ENCODE peak calls at places on chromosomes 12 and 14, in six cellular contexts. One of them, this sample, is unnamed.

GRCh38 chr12:54164402-54165145 is 24.2 kb downstream of the SMUG1 start:
- DNase-seq in T-helper 9 cell: no peak
- DNase-seq in stomach: no peak
- DNase-seq in NCI-H226: no peak
- DNase-seq in KBM-7: no peak
- DNase-seq in activated T-helper 1 cell treated with Interleukin-2 at 50 U/mL for 16 hours: no peak
- DNase-seq in this sample: no peak

GRCh38 chr12:50242751-50243191 is 40.5 kb downstream of the LIMA1 start:
- DNase-seq in KBM-7: no peak
- DNase-seq in stomach: no peak
- DNase-seq in T-helper 9 cell: no peak
- DNase-seq in activated T-helper 1 cell treated with Interleukin-2 at 50 U/mL for 16 hours: no peak
- DNase-seq in NCI-H226: peak
- DNase-seq in this sample: no peak

GRCh38 chr12:95731519-95731958 is 59.0 kb downstream of the NTN4 start:
- DNase-seq in T-helper 9 cell: no peak
- DNase-seq in activated T-helper 1 cell treated with Interleukin-2 at 50 U/mL for 16 hours: no peak
- DNase-seq in KBM-7: no peak
- DNase-seq in NCI-H226: no peak
- DNase-seq in stomach: no peak
- DNase-seq in this sample: no peak

GRCh38 chr12:102564026-102564425 is 83.7 kb upstream of the IGF1 start:
- DNase-seq in stomach: no peak
- DNase-seq in activated T-helper 1 cell treated with Interleukin-2 at 50 U/mL for 16 hours: no peak
- DNase-seq in T-helper 9 cell: no peak
- DNase-seq in NCI-H226: no peak
- DNase-seq in KBM-7: no peak
- DNase-seq in this sample: no peak

GRCh38 chr12:1318327-1319031 is 275.9 kb downstream of the FBXL14 start:
- DNase-seq in stomach: peak
- DNase-seq in T-helper 9 cell: no peak
- DNase-seq in NCI-H226: peak
- DNase-seq in KBM-7: no peak
- DNase-seq in activated T-helper 1 cell treated with Interleukin-2 at 50 U/mL for 16 hours: no peak
- DNase-seq in this sample: no peak

GRCh38 chr12:10016881-10017280 is 6.5 kb downstream of the CLEC12B start:
- DNase-seq in KBM-7: peak
- DNase-seq in activated T-helper 1 cell treated with Interleukin-2 at 50 U/mL for 16 hours: no peak
- DNase-seq in T-helper 9 cell: no peak
- DNase-seq in NCI-H226: peak
- DNase-seq in stomach: no peak
- DNase-seq in this sample: no peak

GRCh38 chr14:57478050-57478449 is 15.6 kb downstream of the CCDC198 start:
- DNase-seq in NCI-H226: no peak
- DNase-seq in T-helper 9 cell: no peak
- DNase-seq in activated T-helper 1 cell treated with Interleukin-2 at 50 U/mL for 16 hours: no peak
- DNase-seq in KBM-7: no peak
- DNase-seq in stomach: no peak
- DNase-seq in this sample: no peak

GRCh38 chr12:110354172-110354780 is 49.2 kb downstream of the ANAPC7 start:
- DNase-seq in T-helper 9 cell: no peak
- DNase-seq in activated T-helper 1 cell treated with Interleukin-2 at 50 U/mL for 16 hours: no peak
- DNase-seq in NCI-H226: peak
- DNase-seq in stomach: no peak
- DNase-seq in KBM-7: peak
- DNase-seq in this sample: peak

GRCh38 chr12:91926810-91927209 is 218.8 kb downstream of the BTG1 start:
- DNase-seq in stomach: no peak
- DNase-seq in T-helper 9 cell: no peak
- DNase-seq in KBM-7: no peak
- DNase-seq in NCI-H226: peak
- DNase-seq in activated T-helper 1 cell treated with Interleukin-2 at 50 U/mL for 16 hours: no peak
- DNase-seq in this sample: no peak

GRCh38 chr14:28758253-28758915 is 8.2 kb upstream of the FOXG1 start:
- DNase-seq in T-helper 9 cell: no peak
- DNase-seq in stomach: no peak
- DNase-seq in activated T-helper 1 cell treated with Interleukin-2 at 50 U/mL for 16 hours: no peak
- DNase-seq in NCI-H226: no peak
- DNase-seq in KBM-7: no peak
- DNase-seq in this sample: no peak

GRCh38 chr14:31124197-31124596 is 83.4 kb downstream of the HECTD1 start:
- DNase-seq in KBM-7: no peak
- DNase-seq in activated T-helper 1 cell treated with Interleukin-2 at 50 U/mL for 16 hours: no peak
- DNase-seq in T-helper 9 cell: no peak
- DNase-seq in NCI-H226: no peak
- DNase-seq in stomach: no peak
- DNase-seq in this sample: no peak

GRCh38 chr14:71235865-71236264 is 328.6 kb downstream of the PCNX1 start:
- DNase-seq in KBM-7: peak
- DNase-seq in stomach: no peak
- DNase-seq in NCI-H226: no peak
- DNase-seq in T-helper 9 cell: no peak
- DNase-seq in activated T-helper 1 cell treated with Interleukin-2 at 50 U/mL for 16 hours: no peak
- DNase-seq in this sample: peak

GRCh38 chr12:106672308-106673085 is 89.7 kb downstream of the RFX4 start:
- DNase-seq in activated T-helper 1 cell treated with Interleukin-2 at 50 U/mL for 16 hours: no peak
- DNase-seq in NCI-H226: no peak
- DNase-seq in T-helper 9 cell: no peak
- DNase-seq in stomach: no peak
- DNase-seq in KBM-7: no peak
- DNase-seq in this sample: no peak

This sample was measured in CMK.